ENCODE peak calls at places on chromosome 19, in five cellular contexts. One of them, this sample, is unnamed.

GRCh38 chr19:23554548-23554947 is 132.5 kb downstream of the ZNF675 start:
- DNase-seq in cardiac fibroblast: peak; percentile 2
- DNase-seq in amygdala: no peak
- DNase-seq in tibial artery: no peak
- DNase-seq in left colon: no peak
- DNase-seq in this sample: no peak

GRCh38 chr19:10518444-10519361 is 1.5 kb upstream of the S1PR5 start:
- DNase-seq in left colon: no peak
- DNase-seq in tibial artery: no peak
- DNase-seq in amygdala: peak; percentile 43
- DNase-seq in cardiac fibroblast: no peak
- DNase-seq in this sample: no peak

GRCh38 chr19:10068205-10068604 is 17.9 kb upstream of the SHFL start:
- DNase-seq in left colon: no peak
- DNase-seq in amygdala: no peak
- DNase-seq in cardiac fibroblast: no peak
- DNase-seq in tibial artery: no peak
- DNase-seq in this sample: peak; percentile 28

GRCh38 chr19:40673377-40673776 is 17.1 kb downstream of the NUMBL start:
- DNase-seq in amygdala: no peak
- DNase-seq in left colon: no peak
- DNase-seq in tibial artery: no peak
- DNase-seq in cardiac fibroblast: no peak
- DNase-seq in this sample: peak; percentile 44

GRCh38 chr19:16262618-16263017 is 62.0 kb upstream of the KLF2 start:
- DNase-seq in amygdala: no peak
- DNase-seq in tibial artery: no peak
- DNase-seq in left colon: peak; percentile 65
- DNase-seq in cardiac fibroblast: no peak
- DNase-seq in this sample: no peak

GRCh38 chr19:38211779-38212178 is 12.2 kb downstream of the DPF1 start:
- DNase-seq in amygdala: no peak
- DNase-seq in left colon: no peak
- DNase-seq in tibial artery: no peak
- DNase-seq in cardiac fibroblast: no peak
- DNase-seq in this sample: no peak

GRCh38 chr19:30225615-30226463 is 146.3 kb upstream of the ZNF536 start:
- DNase-seq in tibial artery: no peak
- DNase-seq in cardiac fibroblast: no peak
- DNase-seq in left colon: no peak
- DNase-seq in amygdala: peak; percentile 55
- DNase-seq in this sample: no peak

GRCh38 chr19:609001-609340 is 19.3 kb downstream of the HCN2 start:
- DNase-seq in left colon: peak; percentile 40
- DNase-seq in tibial artery: peak; percentile 45
- DNase-seq in amygdala: peak; percentile 84
- DNase-seq in cardiac fibroblast: no peak
- DNase-seq in this sample: no peak

GRCh38 chr19:4061178-4061682 is 5.5 kb downstream of the ZBTB7A start:
- DNase-seq in amygdala: no peak
- DNase-seq in left colon: peak; percentile 96
- DNase-seq in cardiac fibroblast: peak; percentile 60
- DNase-seq in tibial artery: peak; percentile 89
- DNase-seq in this sample: no peak

GRCh38 chr19:29712744-29713516 is 2.1 kb downstream of the C19orf12 start:
- DNase-seq in tibial artery: no peak
- DNase-seq in left colon: no peak
- DNase-seq in amygdala: no peak
- DNase-seq in cardiac fibroblast: no peak
- DNase-seq in this sample: no peak

GRCh38 chr19:3193256-3194062 is 7.7 kb downstream of the NCLN start:
- DNase-seq in cardiac fibroblast: no peak
- DNase-seq in tibial artery: no peak
- DNase-seq in left colon: no peak
- DNase-seq in amygdala: no peak
- DNase-seq in this sample: no peak

GRCh38 chr19:13507053-13507611 is 853 bp upstream of the CACNA1A start:
- DNase-seq in left colon: no peak
- DNase-seq in cardiac fibroblast: peak; percentile 28
- DNase-seq in tibial artery: no peak
- DNase-seq in amygdala: peak; percentile 20
- DNase-seq in this sample: no peak

GRCh38 chr19:44684892-44685847 is 13.8 kb upstream of the CEACAM16 start:
- DNase-seq in cardiac fibroblast: peak; percentile 90
- DNase-seq in tibial artery: peak; percentile 33
- DNase-seq in left colon: no peak
- DNase-seq in amygdala: no peak
- DNase-seq in this sample: no peak

GRCh38 chr19:30361721-30362120 is 10.5 kb upstream of the ZNF536 start:
- DNase-seq in cardiac fibroblast: no peak
- DNase-seq in left colon: no peak
- DNase-seq in tibial artery: no peak
- DNase-seq in amygdala: no peak
- DNase-seq in this sample: no peak

GRCh38 chr19:13128583-13128982 is 10.5 kb downstream of the NACC1 start:
- DNase-seq in amygdala: no peak
- DNase-seq in tibial artery: no peak
- DNase-seq in cardiac fibroblast: no peak
- DNase-seq in left colon: no peak
- DNase-seq in this sample: no peak

GRCh38 chr19:46824887-46825730 is 25.5 kb downstream of the AP2S1 start:
- DNase-seq in amygdala: no peak
- DNase-seq in cardiac fibroblast: no peak
- DNase-seq in left colon: peak; percentile 37
- DNase-seq in tibial artery: no peak
- DNase-seq in this sample: no peak

GRCh38 chr19:50358483-50359431 is 6.7 kb downstream of the NAPSA start:
- DNase-seq in left colon: no peak
- DNase-seq in cardiac fibroblast: peak; percentile 50
- DNase-seq in amygdala: peak; percentile 65
- DNase-seq in tibial artery: no peak
- DNase-seq in this sample: peak; percentile 50

GRCh38 chr19:2523630-2524311 is 47.8 kb downstream of the GADD45B start:
- DNase-seq in left colon: no peak
- DNase-seq in tibial artery: no peak
- DNase-seq in amygdala: no peak
- DNase-seq in cardiac fibroblast: peak; percentile 78
- DNase-seq in this sample: no peak

GRCh38 chr19:42140125-42140754 is 8.0 kb upstream of the POU2F2 start:
- DNase-seq in tibial artery: peak; percentile 39
- DNase-seq in left colon: no peak
- DNase-seq in cardiac fibroblast: peak; percentile 74
- DNase-seq in amygdala: no peak
- DNase-seq in this sample: peak; percentile 35

GRCh38 chr19:23716792-23717191 is 29.8 kb upstream of the ZNF675 start:
- DNase-seq in left colon: no peak
- DNase-seq in cardiac fibroblast: no peak
- DNase-seq in amygdala: no peak
- DNase-seq in tibial artery: no peak
- DNase-seq in this sample: no peak

GRCh38 chr19:55082023-55082851 is 6.6 kb downstream of the EPS8L1 start:
- DNase-seq in cardiac fibroblast: peak; percentile 54
- DNase-seq in amygdala: no peak
- DNase-seq in tibial artery: no peak
- DNase-seq in left colon: no peak
- DNase-seq in this sample: peak; percentile 28

GRCh38 chr19:1079566-1080111 is 12.7 kb downstream of the ARHGAP45 start:
- DNase-seq in amygdala: no peak
- DNase-seq in left colon: peak; percentile 44
- DNase-seq in tibial artery: no peak
- DNase-seq in cardiac fibroblast: no peak
- DNase-seq in this sample: no peak

GRCh38 chr19:8973501-8974091 is 36.6 kb downstream of the MUC16 start:
- DNase-seq in left colon: no peak
- DNase-seq in tibial artery: no peak
- DNase-seq in cardiac fibroblast: peak; percentile 9
- DNase-seq in amygdala: no peak
- DNase-seq in this sample: peak; percentile 21

GRCh38 chr19:1156830-1157615 is 17.0 kb downstream of the SBNO2 start:
- DNase-seq in left colon: no peak
- DNase-seq in cardiac fibroblast: no peak
- DNase-seq in tibial artery: no peak
- DNase-seq in amygdala: no peak
- DNase-seq in this sample: no peak